ENCODE peak calls at places on chromosomes 7 and 10, in five cellular contexts. One of them, this sample, is unnamed.

GRCh38 chr10:133276435-133277201 is at the start of gene ADAM8:
- DNase-seq in brain microvascular endothelial cell: no peak
- DNase-seq in fibroblast of the aortic adventitia: no peak
- DNase-seq in activated naive CD8-positive, alpha-beta T cell treated with anti-CD3 and anti-CD28 coated beads, Interleukin-2, amount 50 U/mL, for 16 hours: no peak
- DNase-seq in ACHN: peak
- DNase-seq in this sample: no peak

GRCh38 chr7:84009051-84009450 is 185.5 kb downstream of the SEMA3A start:
- DNase-seq in brain microvascular endothelial cell: no peak
- DNase-seq in activated naive CD8-positive, alpha-beta T cell treated with anti-CD3 and anti-CD28 coated beads, Interleukin-2, amount 50 U/mL, for 16 hours: no peak
- DNase-seq in fibroblast of the aortic adventitia: peak
- DNase-seq in ACHN: no peak
- DNase-seq in this sample: no peak

GRCh38 chr7:17422966-17423365 is 124.5 kb downstream of the AHR start:
- DNase-seq in fibroblast of the aortic adventitia: peak
- DNase-seq in activated naive CD8-positive, alpha-beta T cell treated with anti-CD3 and anti-CD28 coated beads, Interleukin-2, amount 50 U/mL, for 16 hours: no peak
- DNase-seq in brain microvascular endothelial cell: no peak
- DNase-seq in ACHN: no peak
- DNase-seq in this sample: peak

GRCh38 chr10:102413053-102413705 is 5.4 kb downstream of the PSD start:
- DNase-seq in ACHN: peak
- DNase-seq in brain microvascular endothelial cell: no peak
- DNase-seq in activated naive CD8-positive, alpha-beta T cell treated with anti-CD3 and anti-CD28 coated beads, Interleukin-2, amount 50 U/mL, for 16 hours: no peak
- DNase-seq in fibroblast of the aortic adventitia: peak
- DNase-seq in this sample: no peak

GRCh38 chr7:37957236-37957970 is 37.0 kb downstream of the EPDR1 start:
- DNase-seq in fibroblast of the aortic adventitia: peak
- DNase-seq in ACHN: no peak
- DNase-seq in activated naive CD8-positive, alpha-beta T cell treated with anti-CD3 and anti-CD28 coated beads, Interleukin-2, amount 50 U/mL, for 16 hours: no peak
- DNase-seq in brain microvascular endothelial cell: no peak
- DNase-seq in this sample: no peak

GRCh38 chr10:6144609-6145413 is 56.0 kb downstream of the RBM17 start:
- DNase-seq in brain microvascular endothelial cell: peak
- DNase-seq in activated naive CD8-positive, alpha-beta T cell treated with anti-CD3 and anti-CD28 coated beads, Interleukin-2, amount 50 U/mL, for 16 hours: peak
- DNase-seq in fibroblast of the aortic adventitia: peak
- DNase-seq in ACHN: peak
- DNase-seq in this sample: peak

GRCh38 chr7:150897502-150898474 is 45.5 kb downstream of the AOC1 start:
- DNase-seq in brain microvascular endothelial cell: no peak
- DNase-seq in activated naive CD8-positive, alpha-beta T cell treated with anti-CD3 and anti-CD28 coated beads, Interleukin-2, amount 50 U/mL, for 16 hours: no peak
- DNase-seq in fibroblast of the aortic adventitia: no peak
- DNase-seq in ACHN: peak
- DNase-seq in this sample: no peak

GRCh38 chr10:102579206-102579790 is 65.0 kb upstream of the TRIM8 start:
- DNase-seq in fibroblast of the aortic adventitia: peak
- DNase-seq in brain microvascular endothelial cell: no peak
- DNase-seq in activated naive CD8-positive, alpha-beta T cell treated with anti-CD3 and anti-CD28 coated beads, Interleukin-2, amount 50 U/mL, for 16 hours: no peak
- DNase-seq in ACHN: no peak
- DNase-seq in this sample: no peak

GRCh38 chr7:114885836-114886235 is 36.1 kb upstream of the MDFIC start:
- DNase-seq in ACHN: no peak
- DNase-seq in fibroblast of the aortic adventitia: peak
- DNase-seq in brain microvascular endothelial cell: no peak
- DNase-seq in activated naive CD8-positive, alpha-beta T cell treated with anti-CD3 and anti-CD28 coated beads, Interleukin-2, amount 50 U/mL, for 16 hours: no peak
- DNase-seq in this sample: no peak

GRCh38 chr10:124075116-124075955 is 18.1 kb downstream of the CHST15 start:
- DNase-seq in activated naive CD8-positive, alpha-beta T cell treated with anti-CD3 and anti-CD28 coated beads, Interleukin-2, amount 50 U/mL, for 16 hours: no peak
- DNase-seq in ACHN: no peak
- DNase-seq in brain microvascular endothelial cell: no peak
- DNase-seq in fibroblast of the aortic adventitia: no peak
- DNase-seq in this sample: no peak

GRCh38 chr7:146131701-146132100 is 15.1 kb downstream of the CNTNAP2 start:
- DNase-seq in brain microvascular endothelial cell: no peak
- DNase-seq in ACHN: no peak
- DNase-seq in fibroblast of the aortic adventitia: no peak
- DNase-seq in activated naive CD8-positive, alpha-beta T cell treated with anti-CD3 and anti-CD28 coated beads, Interleukin-2, amount 50 U/mL, for 16 hours: no peak
- DNase-seq in this sample: no peak

GRCh38 chr7:25171516-25171915 is 46.5 kb upstream of the CYCS start:
- DNase-seq in brain microvascular endothelial cell: no peak
- DNase-seq in activated naive CD8-positive, alpha-beta T cell treated with anti-CD3 and anti-CD28 coated beads, Interleukin-2, amount 50 U/mL, for 16 hours: no peak
- DNase-seq in fibroblast of the aortic adventitia: no peak
- DNase-seq in ACHN: no peak
- DNase-seq in this sample: no peak

This sample was measured in LoVo.